ENCODE peak calls at places on chromosome 9, in seven cellular contexts. One of them, this sample, is unnamed.

GRCh38 chr9:21070171-21070571 is 7.6 kb downstream of the IFNB1 start:
- DNase-seq in GM23248: peak
- DNase-seq in Panc1: peak
- DNase-seq in kidney epithelial cell: peak
- DNase-seq in cardiac fibroblast: peak
- DNase-seq in heart right ventricle: peak
- DNase-seq in upper lobe of right lung: no peak
- DNase-seq in this sample: peak

GRCh38 chr9:63816742-63817621 is 1468.0 kb downstream of the FOXD4L5 start:
- DNase-seq in GM23248: peak
- DNase-seq in Panc1: no peak
- DNase-seq in kidney epithelial cell: no peak
- DNase-seq in cardiac fibroblast: peak
- DNase-seq in heart right ventricle: peak
- DNase-seq in upper lobe of right lung: peak
- DNase-seq in this sample: peak

GRCh38 chr9:70462300-70462699 is 47.8 kb upstream of the KLF9 start:
- DNase-seq in GM23248: no peak
- DNase-seq in Panc1: no peak
- DNase-seq in kidney epithelial cell: no peak
- DNase-seq in cardiac fibroblast: no peak
- DNase-seq in heart right ventricle: no peak
- DNase-seq in upper lobe of right lung: no peak
- DNase-seq in this sample: no peak

GRCh38 chr9:125959980-125960619 is 212.9 kb downstream of the PBX3 start:
- DNase-seq in GM23248: no peak
- DNase-seq in Panc1: no peak
- DNase-seq in kidney epithelial cell: no peak
- DNase-seq in cardiac fibroblast: no peak
- DNase-seq in heart right ventricle: no peak
- DNase-seq in upper lobe of right lung: no peak
- DNase-seq in this sample: no peak

GRCh38 chr9:5630038-5630507 is 1.2 kb downstream of the RIC1 start:
- DNase-seq in GM23248: peak
- DNase-seq in Panc1: no peak
- DNase-seq in kidney epithelial cell: no peak
- DNase-seq in cardiac fibroblast: peak
- DNase-seq in heart right ventricle: no peak
- DNase-seq in upper lobe of right lung: no peak
- DNase-seq in this sample: no peak

GRCh38 chr9:37859043-37859442 is 44.9 kb downstream of the SLC25A51 start:
- DNase-seq in GM23248: peak
- DNase-seq in Panc1: no peak
- DNase-seq in kidney epithelial cell: no peak
- DNase-seq in cardiac fibroblast: peak
- DNase-seq in heart right ventricle: no peak
- DNase-seq in upper lobe of right lung: no peak
- DNase-seq in this sample: no peak

GRCh38 chr9:77864096-77864889 is 167.3 kb downstream of the GNAQ start:
- DNase-seq in GM23248: no peak
- DNase-seq in Panc1: no peak
- DNase-seq in kidney epithelial cell: no peak
- DNase-seq in cardiac fibroblast: peak
- DNase-seq in heart right ventricle: no peak
- DNase-seq in upper lobe of right lung: no peak
- DNase-seq in this sample: no peak

GRCh38 chr9:96620832-96621269 is 1.2 kb upstream of the CDC14B start:
- DNase-seq in GM23248: no peak
- DNase-seq in Panc1: no peak
- DNase-seq in kidney epithelial cell: no peak
- DNase-seq in cardiac fibroblast: no peak
- DNase-seq in heart right ventricle: no peak
- DNase-seq in upper lobe of right lung: no peak
- DNase-seq in this sample: peak

GRCh38 chr9:107155244-107155817 is 127.7 kb upstream of the RAD23B start:
- DNase-seq in GM23248: no peak
- DNase-seq in Panc1: no peak
- DNase-seq in kidney epithelial cell: no peak
- DNase-seq in cardiac fibroblast: no peak
- DNase-seq in heart right ventricle: no peak
- DNase-seq in upper lobe of right lung: no peak
- DNase-seq in this sample: no peak

GRCh38 chr9:109378316-109378715 is 57.5 kb upstream of the EPB41L4B start:
- DNase-seq in GM23248: no peak
- DNase-seq in Panc1: no peak
- DNase-seq in kidney epithelial cell: no peak
- DNase-seq in cardiac fibroblast: no peak
- DNase-seq in heart right ventricle: no peak
- DNase-seq in upper lobe of right lung: no peak
- DNase-seq in this sample: no peak

GRCh38 chr9:79477955-79478751 is 93.6 kb upstream of the TLE4 start:
- DNase-seq in GM23248: peak
- DNase-seq in Panc1: peak
- DNase-seq in kidney epithelial cell: peak
- DNase-seq in cardiac fibroblast: peak
- DNase-seq in heart right ventricle: peak
- DNase-seq in upper lobe of right lung: no peak
- DNase-seq in this sample: peak

GRCh38 chr9:84266087-84266561 is 74.4 kb downstream of the SLC28A3 start:
- DNase-seq in GM23248: no peak
- DNase-seq in Panc1: no peak
- DNase-seq in kidney epithelial cell: peak
- DNase-seq in cardiac fibroblast: no peak
- DNase-seq in heart right ventricle: no peak
- DNase-seq in upper lobe of right lung: no peak
- DNase-seq in this sample: peak

GRCh38 chr9:69620731-69621130 is 51.4 kb downstream of the APBA1 start:
- DNase-seq in GM23248: no peak
- DNase-seq in Panc1: no peak
- DNase-seq in kidney epithelial cell: no peak
- DNase-seq in cardiac fibroblast: no peak
- DNase-seq in heart right ventricle: no peak
- DNase-seq in upper lobe of right lung: no peak
- DNase-seq in this sample: no peak

GRCh38 chr9:95552814-95553546 is 36.2 kb upstream of the PTCH1 start:
- DNase-seq in GM23248: no peak
- DNase-seq in Panc1: no peak
- DNase-seq in kidney epithelial cell: no peak
- DNase-seq in cardiac fibroblast: peak
- DNase-seq in heart right ventricle: peak
- DNase-seq in upper lobe of right lung: no peak
- DNase-seq in this sample: peak

GRCh38 chr9:21434202-21435014 is 5.8 kb upstream of the IFNA1 start:
- DNase-seq in GM23248: peak
- DNase-seq in Panc1: no peak
- DNase-seq in kidney epithelial cell: no peak
- DNase-seq in cardiac fibroblast: peak
- DNase-seq in heart right ventricle: peak
- DNase-seq in upper lobe of right lung: no peak
- DNase-seq in this sample: peak

GRCh38 chr9:132293145-132293721 is 61.6 kb downstream of the SETX start:
- DNase-seq in GM23248: no peak
- DNase-seq in Panc1: no peak
- DNase-seq in kidney epithelial cell: no peak
- DNase-seq in cardiac fibroblast: no peak
- DNase-seq in heart right ventricle: no peak
- DNase-seq in upper lobe of right lung: no peak
- DNase-seq in this sample: no peak

GRCh38 chr9:125460883-125461475 is 199.4 kb downstream of the GAPVD1 start:
- DNase-seq in GM23248: peak
- DNase-seq in Panc1: no peak
- DNase-seq in kidney epithelial cell: no peak
- DNase-seq in cardiac fibroblast: peak
- DNase-seq in heart right ventricle: no peak
- DNase-seq in upper lobe of right lung: no peak
- DNase-seq in this sample: no peak

GRCh38 chr9:90034071-90034470 is 429.3 kb downstream of the GADD45G start:
- DNase-seq in GM23248: no peak
- DNase-seq in Panc1: no peak
- DNase-seq in kidney epithelial cell: no peak
- DNase-seq in cardiac fibroblast: no peak
- DNase-seq in heart right ventricle: no peak
- DNase-seq in upper lobe of right lung: no peak
- DNase-seq in this sample: no peak

GRCh38 chr9:12876872-12877271 is 102.1 kb downstream of the LURAP1L start:
- DNase-seq in GM23248: no peak
- DNase-seq in Panc1: no peak
- DNase-seq in kidney epithelial cell: no peak
- DNase-seq in cardiac fibroblast: peak
- DNase-seq in heart right ventricle: no peak
- DNase-seq in upper lobe of right lung: no peak
- DNase-seq in this sample: no peak

GRCh38 chr9:12884736-12885395 is 110.0 kb downstream of the LURAP1L start:
- DNase-seq in GM23248: peak
- DNase-seq in Panc1: peak
- DNase-seq in kidney epithelial cell: peak
- DNase-seq in cardiac fibroblast: peak
- DNase-seq in heart right ventricle: no peak
- DNase-seq in upper lobe of right lung: no peak
- DNase-seq in this sample: peak

GRCh38 chr9:12878342-12878978 is 103.6 kb downstream of the LURAP1L start:
- DNase-seq in GM23248: peak
- DNase-seq in Panc1: no peak
- DNase-seq in kidney epithelial cell: no peak
- DNase-seq in cardiac fibroblast: peak
- DNase-seq in heart right ventricle: no peak
- DNase-seq in upper lobe of right lung: no peak
- DNase-seq in this sample: no peak

GRCh38 chr9:12880406-12881016 is 105.7 kb downstream of the LURAP1L start:
- DNase-seq in GM23248: peak
- DNase-seq in Panc1: no peak
- DNase-seq in kidney epithelial cell: no peak
- DNase-seq in cardiac fibroblast: no peak
- DNase-seq in heart right ventricle: no peak
- DNase-seq in upper lobe of right lung: no peak
- DNase-seq in this sample: no peak

GRCh38 chr9:12882430-12882829 is 107.6 kb downstream of the LURAP1L start:
- DNase-seq in GM23248: peak
- DNase-seq in Panc1: no peak
- DNase-seq in kidney epithelial cell: no peak
- DNase-seq in cardiac fibroblast: peak
- DNase-seq in heart right ventricle: no peak
- DNase-seq in upper lobe of right lung: no peak
- DNase-seq in this sample: no peak
- H3K4me3 ChIP-seq in GM23248: peak
- H3K4me3 ChIP-seq in Panc1: no peak
- H3K4me3 ChIP-seq in kidney epithelial cell: no peak
- H3K4me3 ChIP-seq in cardiac fibroblast: no peak
- H3K4me3 ChIP-seq in heart right ventricle: no peak
- H3K4me3 ChIP-seq in upper lobe of right lung: no peak
- H3K4me3 ChIP-seq in this sample: no peak

GRCh38 chr9:100112677-100113336 is 13.8 kb downstream of the INVS start:
- DNase-seq in GM23248: no peak
- DNase-seq in Panc1: no peak
- DNase-seq in kidney epithelial cell: no peak
- DNase-seq in cardiac fibroblast: no peak
- DNase-seq in heart right ventricle: no peak
- DNase-seq in upper lobe of right lung: no peak
- DNase-seq in this sample: peak

GRCh38 chr9:100108572-100108971 is 9.5 kb downstream of the INVS start:
- DNase-seq in GM23248: peak
- DNase-seq in Panc1: no peak
- DNase-seq in kidney epithelial cell: no peak
- DNase-seq in cardiac fibroblast: peak
- DNase-seq in heart right ventricle: no peak
- DNase-seq in upper lobe of right lung: no peak
- DNase-seq in this sample: no peak

GRCh38 chr9:100106616-100107015 is 7.6 kb downstream of the INVS start:
- DNase-seq in GM23248: no peak
- DNase-seq in Panc1: no peak
- DNase-seq in kidney epithelial cell: no peak
- DNase-seq in cardiac fibroblast: no peak
- DNase-seq in heart right ventricle: no peak
- DNase-seq in upper lobe of right lung: no peak
- DNase-seq in this sample: no peak

GRCh38 chr9:100105861-100106260 is 6.8 kb downstream of the INVS start:
- DNase-seq in GM23248: no peak
- DNase-seq in Panc1: no peak
- DNase-seq in kidney epithelial cell: no peak
- DNase-seq in cardiac fibroblast: no peak
- DNase-seq in heart right ventricle: no peak
- DNase-seq in upper lobe of right lung: no peak
- DNase-seq in this sample: no peak

GRCh38 chr9:100111235-100111634 is 12.2 kb downstream of the INVS start:
- DNase-seq in GM23248: peak
- DNase-seq in Panc1: no peak
- DNase-seq in kidney epithelial cell: no peak
- DNase-seq in cardiac fibroblast: peak
- DNase-seq in heart right ventricle: peak
- DNase-seq in upper lobe of right lung: peak
- DNase-seq in this sample: no peak
- H3K4me3 ChIP-seq in GM23248: peak
- H3K4me3 ChIP-seq in Panc1: no peak
- H3K4me3 ChIP-seq in kidney epithelial cell: no peak
- H3K4me3 ChIP-seq in cardiac fibroblast: no peak
- H3K4me3 ChIP-seq in heart right ventricle: no peak
- H3K4me3 ChIP-seq in upper lobe of right lung: no peak
- H3K4me3 ChIP-seq in this sample: no peak

GRCh38 chr9:35706951-35707350 is 17.2 kb upstream of the TPM2 start:
- DNase-seq in GM23248: no peak
- DNase-seq in Panc1: no peak
- DNase-seq in kidney epithelial cell: no peak
- DNase-seq in cardiac fibroblast: no peak
- DNase-seq in heart right ventricle: no peak
- DNase-seq in upper lobe of right lung: no peak
- DNase-seq in this sample: no peak
- H3K4me3 ChIP-seq in GM23248: no peak
- H3K4me3 ChIP-seq in Panc1: no peak
- H3K4me3 ChIP-seq in kidney epithelial cell: no peak
- H3K4me3 ChIP-seq in cardiac fibroblast: no peak
- H3K4me3 ChIP-seq in heart right ventricle: no peak
- H3K4me3 ChIP-seq in upper lobe of right lung: no peak
- H3K4me3 ChIP-seq in this sample: no peak

GRCh38 chr9:133976888-133977287 is 15.2 kb downstream of the VAV2 start:
- DNase-seq in GM23248: no peak
- DNase-seq in Panc1: no peak
- DNase-seq in kidney epithelial cell: no peak
- DNase-seq in cardiac fibroblast: no peak
- DNase-seq in heart right ventricle: no peak
- DNase-seq in upper lobe of right lung: peak
- DNase-seq in this sample: no peak

GRCh38 chr9:133974631-133975341 is 17.3 kb downstream of the VAV2 start:
- DNase-seq in GM23248: no peak
- DNase-seq in Panc1: no peak
- DNase-seq in kidney epithelial cell: no peak
- DNase-seq in cardiac fibroblast: no peak
- DNase-seq in heart right ventricle: no peak
- DNase-seq in upper lobe of right lung: peak
- DNase-seq in this sample: no peak

GRCh38 chr9:133977421-133978201 is 14.5 kb downstream of the VAV2 start:
- DNase-seq in GM23248: no peak
- DNase-seq in Panc1: no peak
- DNase-seq in kidney epithelial cell: no peak
- DNase-seq in cardiac fibroblast: no peak
- DNase-seq in heart right ventricle: no peak
- DNase-seq in upper lobe of right lung: peak
- DNase-seq in this sample: no peak

GRCh38 chr9:133975511-133975910 is 16.6 kb downstream of the VAV2 start:
- DNase-seq in GM23248: no peak
- DNase-seq in Panc1: no peak
- DNase-seq in kidney epithelial cell: no peak
- DNase-seq in cardiac fibroblast: no peak
- DNase-seq in heart right ventricle: no peak
- DNase-seq in upper lobe of right lung: no peak
- DNase-seq in this sample: no peak

GRCh38 chr9:133976191-133976861 is 15.8 kb downstream of the VAV2 start:
- DNase-seq in GM23248: no peak
- DNase-seq in Panc1: no peak
- DNase-seq in kidney epithelial cell: no peak
- DNase-seq in cardiac fibroblast: no peak
- DNase-seq in heart right ventricle: no peak
- DNase-seq in upper lobe of right lung: peak
- DNase-seq in this sample: no peak
- H3K4me3 ChIP-seq in GM23248: no peak
- H3K4me3 ChIP-seq in Panc1: no peak
- H3K4me3 ChIP-seq in kidney epithelial cell: no peak
- H3K4me3 ChIP-seq in cardiac fibroblast: no peak
- H3K4me3 ChIP-seq in heart right ventricle: no peak
- H3K4me3 ChIP-seq in upper lobe of right lung: no peak
- H3K4me3 ChIP-seq in this sample: no peak